ENCODE peak calls at places on chromosomes 12 and 14, in ten cellular contexts. One of them, this sample, is unnamed.

GRCh38 chr12:53977596-53978464 is 3.1 kb upstream of the HOTAIR start:
- DNase-seq in A549: no peak
- DNase-seq in hepatocyte: no peak
- DNase-seq in endodermal cell: no peak
- DNase-seq in AG04449: no peak
- DNase-seq in AG10803: peak
- DNase-seq in PC-9: no peak
- DNase-seq in Caco-2: peak
- DNase-seq in choroid plexus epithelial cell: no peak
- DNase-seq in CD8-positive, alpha-beta T cell: no peak
- DNase-seq in this sample: no peak

GRCh38 chr12:40963761-40964160 is 224.4 kb upstream of the PDZRN4 start:
- DNase-seq in A549: no peak
- DNase-seq in hepatocyte: no peak
- DNase-seq in endodermal cell: no peak
- DNase-seq in AG04449: no peak
- DNase-seq in AG10803: no peak
- DNase-seq in PC-9: no peak
- DNase-seq in Caco-2: no peak
- DNase-seq in choroid plexus epithelial cell: no peak
- DNase-seq in CD8-positive, alpha-beta T cell: no peak
- DNase-seq in this sample: no peak

GRCh38 chr14:99035712-99036593 is 236.0 kb downstream of the BCL11B start:
- DNase-seq in A549: peak
- DNase-seq in hepatocyte: peak
- DNase-seq in endodermal cell: peak
- DNase-seq in AG04449: peak
- DNase-seq in AG10803: peak
- DNase-seq in PC-9: peak
- DNase-seq in Caco-2: peak
- DNase-seq in choroid plexus epithelial cell: peak
- DNase-seq in CD8-positive, alpha-beta T cell: no peak
- DNase-seq in this sample: no peak

GRCh38 chr14:52251724-52252123 is 15.8 kb upstream of the PTGDR start:
- DNase-seq in A549: no peak
- DNase-seq in hepatocyte: no peak
- DNase-seq in endodermal cell: no peak
- DNase-seq in AG04449: no peak
- DNase-seq in AG10803: no peak
- DNase-seq in PC-9: no peak
- DNase-seq in Caco-2: no peak
- DNase-seq in choroid plexus epithelial cell: no peak
- DNase-seq in CD8-positive, alpha-beta T cell: no peak
- DNase-seq in this sample: no peak

GRCh38 chr12:104423273-104423672 is 33.5 kb upstream of the CHST11 start:
- DNase-seq in A549: no peak
- DNase-seq in hepatocyte: no peak
- DNase-seq in endodermal cell: no peak
- DNase-seq in AG04449: no peak
- DNase-seq in AG10803: no peak
- DNase-seq in PC-9: peak
- DNase-seq in Caco-2: no peak
- DNase-seq in choroid plexus epithelial cell: no peak
- DNase-seq in CD8-positive, alpha-beta T cell: no peak
- DNase-seq in this sample: no peak

GRCh38 chr12:219891-220352 is 6.0 kb upstream of the SLC6A12 start:
- DNase-seq in A549: peak
- DNase-seq in hepatocyte: peak
- DNase-seq in endodermal cell: peak
- DNase-seq in AG04449: no peak
- DNase-seq in AG10803: peak
- DNase-seq in PC-9: peak
- DNase-seq in Caco-2: peak
- DNase-seq in choroid plexus epithelial cell: peak
- DNase-seq in CD8-positive, alpha-beta T cell: peak
- DNase-seq in this sample: peak

GRCh38 chr12:99529966-99530365 is 117.6 kb upstream of the GARIN6 start:
- DNase-seq in A549: no peak
- DNase-seq in hepatocyte: no peak
- DNase-seq in endodermal cell: no peak
- DNase-seq in AG04449: no peak
- DNase-seq in AG10803: peak
- DNase-seq in PC-9: no peak
- DNase-seq in Caco-2: no peak
- DNase-seq in choroid plexus epithelial cell: no peak
- DNase-seq in CD8-positive, alpha-beta T cell: no peak
- DNase-seq in this sample: no peak

GRCh38 chr14:101047326-101047725 is 143.8 kb upstream of the RTL1 start:
- DNase-seq in A549: no peak
- DNase-seq in hepatocyte: no peak
- DNase-seq in endodermal cell: no peak
- DNase-seq in AG04449: no peak
- DNase-seq in AG10803: no peak
- DNase-seq in PC-9: no peak
- DNase-seq in Caco-2: no peak
- DNase-seq in choroid plexus epithelial cell: no peak
- DNase-seq in CD8-positive, alpha-beta T cell: no peak
- DNase-seq in this sample: no peak

GRCh38 chr14:75689012-75689411 is 28.0 kb downstream of the TTLL5 start:
- DNase-seq in A549: no peak
- DNase-seq in hepatocyte: no peak
- DNase-seq in endodermal cell: no peak
- DNase-seq in AG04449: no peak
- DNase-seq in AG10803: peak
- DNase-seq in PC-9: no peak
- DNase-seq in Caco-2: no peak
- DNase-seq in choroid plexus epithelial cell: peak
- DNase-seq in CD8-positive, alpha-beta T cell: no peak
- DNase-seq in this sample: no peak

GRCh38 chr12:127396720-127397119 is 870.2 kb upstream of the TMEM132C start:
- DNase-seq in A549: no peak
- DNase-seq in hepatocyte: no peak
- DNase-seq in endodermal cell: no peak
- DNase-seq in AG04449: no peak
- DNase-seq in AG10803: no peak
- DNase-seq in PC-9: no peak
- DNase-seq in Caco-2: no peak
- DNase-seq in choroid plexus epithelial cell: peak
- DNase-seq in CD8-positive, alpha-beta T cell: no peak
- DNase-seq in this sample: no peak

GRCh38 chr14:70190156-70190555 is 1.4 kb upstream of the SLC8A3 start:
- DNase-seq in A549: no peak
- DNase-seq in hepatocyte: no peak
- DNase-seq in endodermal cell: no peak
- DNase-seq in AG04449: no peak
- DNase-seq in AG10803: no peak
- DNase-seq in PC-9: no peak
- DNase-seq in Caco-2: no peak
- DNase-seq in choroid plexus epithelial cell: no peak
- DNase-seq in CD8-positive, alpha-beta T cell: no peak
- DNase-seq in this sample: no peak

GRCh38 chr14:70188608-70189540 is at the start of gene SLC8A3:
- DNase-seq in A549: peak
- DNase-seq in hepatocyte: peak
- DNase-seq in endodermal cell: peak
- DNase-seq in AG04449: no peak
- DNase-seq in AG10803: peak
- DNase-seq in PC-9: no peak
- DNase-seq in Caco-2: peak
- DNase-seq in choroid plexus epithelial cell: peak
- DNase-seq in CD8-positive, alpha-beta T cell: no peak
- DNase-seq in this sample: no peak

GRCh38 chr14:70189678-70190077 is 927 bp upstream of the SLC8A3 start:
- DNase-seq in A549: no peak
- DNase-seq in hepatocyte: no peak
- DNase-seq in endodermal cell: peak
- DNase-seq in AG04449: no peak
- DNase-seq in AG10803: no peak
- DNase-seq in PC-9: no peak
- DNase-seq in Caco-2: no peak
- DNase-seq in choroid plexus epithelial cell: no peak
- DNase-seq in CD8-positive, alpha-beta T cell: no peak
- DNase-seq in this sample: no peak

GRCh38 chr14:70186826-70187483 is 1.8 kb downstream of the SLC8A3 start:
- DNase-seq in A549: no peak
- DNase-seq in hepatocyte: peak
- DNase-seq in endodermal cell: peak
- DNase-seq in AG04449: no peak
- DNase-seq in AG10803: peak
- DNase-seq in PC-9: no peak
- DNase-seq in Caco-2: no peak
- DNase-seq in choroid plexus epithelial cell: peak
- DNase-seq in CD8-positive, alpha-beta T cell: no peak
- DNase-seq in this sample: no peak

DNA sequence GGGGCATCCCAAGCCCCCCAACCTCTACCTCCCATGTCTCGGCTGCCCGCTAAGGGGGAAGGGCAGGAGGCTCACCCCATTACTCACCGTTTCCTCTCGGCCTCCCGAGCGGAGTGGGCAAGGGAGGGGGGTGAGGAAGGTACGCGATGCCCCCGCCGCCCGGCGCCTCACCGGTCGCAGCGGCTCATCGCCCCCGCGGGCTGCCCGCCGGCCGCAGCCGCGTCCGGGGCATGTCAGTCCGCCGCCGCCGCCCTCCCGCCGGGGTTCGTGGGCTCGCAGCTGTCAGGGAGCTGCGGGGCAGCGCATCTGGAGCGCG is 501 bp downstream of the SLC8A3 start:
- DNase-seq in A549: no peak
- DNase-seq in hepatocyte: no peak
- DNase-seq in endodermal cell: no peak
- DNase-seq in AG04449: no peak
- DNase-seq in AG10803: no peak
- DNase-seq in PC-9: no peak
- DNase-seq in Caco-2: no peak
- DNase-seq in choroid plexus epithelial cell: peak
- DNase-seq in CD8-positive, alpha-beta T cell: no peak
- DNase-seq in this sample: no peak
- H3K4me3 ChIP-seq in A549: peak
- H3K4me3 ChIP-seq in hepatocyte: peak
- H3K4me3 ChIP-seq in endodermal cell: peak
- H3K4me3 ChIP-seq in AG04449: peak
- H3K4me3 ChIP-seq in AG10803: peak
- H3K4me3 ChIP-seq in PC-9: no peak
- H3K4me3 ChIP-seq in Caco-2: no peak
- H3K4me3 ChIP-seq in choroid plexus epithelial cell: peak
- H3K4me3 ChIP-seq in CD8-positive, alpha-beta T cell: peak
- H3K4me3 ChIP-seq in this sample: peak

GRCh38 chr14:105418269-105419054 is 1.2 kb upstream of the MTA1 start:
- DNase-seq in A549: no peak
- DNase-seq in hepatocyte: no peak
- DNase-seq in endodermal cell: peak
- DNase-seq in AG04449: no peak
- DNase-seq in AG10803: no peak
- DNase-seq in PC-9: no peak
- DNase-seq in Caco-2: no peak
- DNase-seq in choroid plexus epithelial cell: no peak
- DNase-seq in CD8-positive, alpha-beta T cell: no peak
- DNase-seq in this sample: no peak
- H3K4me3 ChIP-seq in A549: peak
- H3K4me3 ChIP-seq in hepatocyte: no peak
- H3K4me3 ChIP-seq in endodermal cell: peak
- H3K4me3 ChIP-seq in AG04449: no peak
- H3K4me3 ChIP-seq in AG10803: peak
- H3K4me3 ChIP-seq in PC-9: peak
- H3K4me3 ChIP-seq in Caco-2: peak
- H3K4me3 ChIP-seq in choroid plexus epithelial cell: no peak
- H3K4me3 ChIP-seq in CD8-positive, alpha-beta T cell: no peak
- H3K4me3 ChIP-seq in this sample: peak

GRCh38 chr12:11731455-11731854 is 82.0 kb downstream of the ETV6 start:
- DNase-seq in A549: peak
- DNase-seq in hepatocyte: no peak
- DNase-seq in endodermal cell: no peak
- DNase-seq in AG04449: no peak
- DNase-seq in AG10803: peak
- DNase-seq in PC-9: peak
- DNase-seq in Caco-2: no peak
- DNase-seq in choroid plexus epithelial cell: peak
- DNase-seq in CD8-positive, alpha-beta T cell: no peak
- DNase-seq in this sample: no peak
- H3K4me3 ChIP-seq in A549: no peak
- H3K4me3 ChIP-seq in hepatocyte: no peak
- H3K4me3 ChIP-seq in endodermal cell: no peak
- H3K4me3 ChIP-seq in AG04449: no peak
- H3K4me3 ChIP-seq in AG10803: no peak
- H3K4me3 ChIP-seq in PC-9: peak
- H3K4me3 ChIP-seq in Caco-2: no peak
- H3K4me3 ChIP-seq in choroid plexus epithelial cell: no peak
- H3K4me3 ChIP-seq in CD8-positive, alpha-beta T cell: no peak
- H3K4me3 ChIP-seq in this sample: no peak

DNA sequence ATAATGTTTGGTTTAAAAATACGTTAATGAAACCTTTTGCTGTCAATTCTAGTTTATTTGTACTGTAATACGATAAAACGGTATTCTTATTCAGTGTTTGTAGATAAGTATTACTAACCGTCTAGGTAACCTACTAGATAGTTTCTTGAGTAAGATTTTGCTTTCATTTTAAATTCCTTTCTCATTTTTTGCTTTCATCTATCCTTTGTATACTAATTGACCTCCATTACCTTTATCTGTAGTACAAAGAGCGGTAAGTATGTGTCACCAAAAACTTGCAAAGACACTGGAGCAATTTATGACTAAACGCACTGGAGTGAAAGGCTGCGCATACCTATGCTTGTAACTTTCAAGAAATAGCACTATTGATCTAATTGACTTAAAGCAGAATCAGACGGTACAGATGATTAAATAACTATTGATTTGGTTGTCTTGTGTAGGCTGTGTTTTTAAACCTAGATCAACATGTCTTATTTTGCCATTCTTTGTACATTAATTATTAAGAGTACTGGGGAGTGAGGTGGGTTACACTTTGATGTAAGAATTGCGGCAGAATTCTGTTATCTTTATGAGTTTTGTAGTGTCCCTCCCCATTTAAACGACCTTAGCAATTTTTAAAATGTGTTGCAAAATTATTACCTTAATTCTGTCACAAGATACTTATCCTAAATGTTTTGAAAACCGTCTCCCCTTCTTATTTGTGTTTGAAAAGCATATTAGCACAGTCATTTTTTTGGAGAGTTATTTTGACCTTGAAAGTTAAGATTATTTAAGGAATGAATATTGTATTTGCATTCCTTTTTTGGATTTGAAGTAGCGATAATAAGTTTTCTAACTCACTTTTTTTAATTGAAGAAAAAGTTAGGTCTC is 1.9 kb downstream of the ARHGAP5 start:
- DNase-seq in A549: peak
- DNase-seq in hepatocyte: peak
- DNase-seq in endodermal cell: no peak
- DNase-seq in AG04449: no peak
- DNase-seq in AG10803: no peak
- DNase-seq in PC-9: peak
- DNase-seq in Caco-2: peak
- DNase-seq in choroid plexus epithelial cell: peak
- DNase-seq in CD8-positive, alpha-beta T cell: no peak
- DNase-seq in this sample: no peak
- H3K4me3 ChIP-seq in A549: peak
- H3K4me3 ChIP-seq in hepatocyte: peak
- H3K4me3 ChIP-seq in endodermal cell: peak
- H3K4me3 ChIP-seq in AG04449: peak
- H3K4me3 ChIP-seq in AG10803: peak
- H3K4me3 ChIP-seq in PC-9: peak
- H3K4me3 ChIP-seq in Caco-2: peak
- H3K4me3 ChIP-seq in choroid plexus epithelial cell: peak
- H3K4me3 ChIP-seq in CD8-positive, alpha-beta T cell: peak
- H3K4me3 ChIP-seq in this sample: peak

GRCh38 chr12:64687816-64688599 is 71.2 kb downstream of the GNS start:
- DNase-seq in A549: no peak
- DNase-seq in hepatocyte: no peak
- DNase-seq in endodermal cell: no peak
- DNase-seq in AG04449: no peak
- DNase-seq in AG10803: peak
- DNase-seq in PC-9: no peak
- DNase-seq in Caco-2: no peak
- DNase-seq in choroid plexus epithelial cell: peak
- DNase-seq in CD8-positive, alpha-beta T cell: no peak
- DNase-seq in this sample: no peak
- H3K4me3 ChIP-seq in A549: no peak
- H3K4me3 ChIP-seq in hepatocyte: no peak
- H3K4me3 ChIP-seq in endodermal cell: no peak
- H3K4me3 ChIP-seq in AG04449: no peak
- H3K4me3 ChIP-seq in AG10803: no peak
- H3K4me3 ChIP-seq in PC-9: no peak
- H3K4me3 ChIP-seq in Caco-2: no peak
- H3K4me3 ChIP-seq in choroid plexus epithelial cell: no peak
- H3K4me3 ChIP-seq in CD8-positive, alpha-beta T cell: no peak
- H3K4me3 ChIP-seq in this sample: no peak